ENCODE peak calls at places on chromosomes 1 and 21, in six cellular contexts. N, P, D, Z, I and Q are unnamed samples.

GRCh38 chr1:208950206-208950605 is 633.3 kb upstream of the CAMK1G start:
- DNase-seq in P (no peak), D (no peak), Z (no peak), I (no peak), N (no peak), Q (no peak)

GRCh38 chr1:67367370-67368345 is 60.0 kb downstream of the IL12RB2 start:
- DNase-seq in N (no peak), I (no peak), P (peak), Z (peak), D (no peak), Q (no peak)

GRCh38 chr1:16721871-16722641 is 18.3 kb upstream of the RNU1-4 start:
- DNase-seq in I (no peak), N (no peak), D (no peak), Z (no peak), P (no peak), Q (peak)

GRCh38 chr1:182495693-182496092 is 45.7 kb downstream of the RGSL1 start:
- DNase-seq in D (no peak), P (no peak), I (no peak), N (no peak), Z (no peak), Q (no peak)

GRCh38 chr1:182484531-182485257 is 34.7 kb downstream of the RGSL1 start:
- DNase-seq in P (no peak), N (peak), D (no peak), I (no peak), Z (peak), Q (peak)

GRCh38 chr1:157695417-157695816 is 5.2 kb downstream of the FCRL3 start:
- DNase-seq in P (no peak), D (no peak), Z (no peak), N (no peak), I (no peak), Q (no peak)

GRCh38 chr21:46220275-46220810 is 8.2 kb downstream of the LSS start:
- DNase-seq in D (no peak), N (no peak), Z (no peak), I (no peak), P (no peak), Q (no peak)

GRCh38 chr1:168135982-168136708 is 585 bp downstream of the GPR161 start:
- DNase-seq in I (no peak), N (peak), P (no peak), D (no peak), Z (peak), Q (peak)

GRCh38 chr1:64469977-64470669 is at the start of gene CACHD1:
- DNase-seq in P (peak), D (no peak), I (peak), N (peak), Z (peak), Q (peak)

GRCh38 chr1:56585985-56586384 is 6.6 kb upstream of the PLPP3 start:
- DNase-seq in Z (no peak), N (no peak), P (no peak), D (no peak), I (no peak), Q (no peak)

GRCh38 chr1:56586502-56586901 is 7.1 kb upstream of the PLPP3 start:
- DNase-seq in D (no peak), I (no peak), P (no peak), Z (no peak), N (no peak), Q (no peak)

GRCh38 chr1:56583957-56584468 is 4.7 kb upstream of the PLPP3 start:
- DNase-seq in Z (no peak), D (no peak), N (no peak), P (no peak), I (no peak), Q (no peak)

GRCh38 chr1:56580771-56581170 is 1.4 kb upstream of the PLPP3 start:
- DNase-seq in Z (no peak), D (no peak), P (no peak), N (no peak), I (no peak), Q (no peak)

DNA sequence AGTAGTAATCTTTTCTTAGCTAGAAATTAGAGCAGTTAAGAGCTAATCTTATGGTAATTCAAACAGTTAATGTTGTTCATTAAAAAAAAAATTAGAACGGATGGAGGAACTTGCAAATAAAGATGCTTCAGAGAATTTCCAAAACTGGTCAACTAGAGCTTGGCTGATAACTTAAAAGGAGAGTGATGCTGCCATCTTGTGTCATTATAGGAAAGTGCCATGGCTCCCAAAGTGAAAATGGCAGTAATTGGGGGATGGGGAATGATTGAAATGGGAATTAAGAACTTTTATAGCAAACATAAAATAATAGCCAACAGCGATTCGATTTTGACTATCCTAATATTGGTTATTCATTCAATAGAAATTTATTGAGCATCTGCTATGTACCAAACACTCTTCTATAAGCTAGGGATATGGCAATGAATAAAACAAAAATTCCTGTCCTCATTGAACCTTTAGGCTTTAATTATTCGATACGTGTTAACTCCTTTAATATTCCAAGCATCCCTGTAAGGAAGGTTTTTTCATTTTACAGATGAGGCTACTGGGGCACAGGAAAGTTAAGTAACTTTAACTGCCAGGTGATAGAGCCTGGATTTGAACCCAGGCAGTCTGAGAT is 5.7 kb upstream of the PLPP3 start:
- DNase-seq in N (no peak), I (no peak), D (peak), Z (peak), P (no peak), Q (peak)
- TF ChIP-seq CTCF in N (peak), I (no peak), D (peak), Z (peak), P (peak), Q (peak)

DNA sequence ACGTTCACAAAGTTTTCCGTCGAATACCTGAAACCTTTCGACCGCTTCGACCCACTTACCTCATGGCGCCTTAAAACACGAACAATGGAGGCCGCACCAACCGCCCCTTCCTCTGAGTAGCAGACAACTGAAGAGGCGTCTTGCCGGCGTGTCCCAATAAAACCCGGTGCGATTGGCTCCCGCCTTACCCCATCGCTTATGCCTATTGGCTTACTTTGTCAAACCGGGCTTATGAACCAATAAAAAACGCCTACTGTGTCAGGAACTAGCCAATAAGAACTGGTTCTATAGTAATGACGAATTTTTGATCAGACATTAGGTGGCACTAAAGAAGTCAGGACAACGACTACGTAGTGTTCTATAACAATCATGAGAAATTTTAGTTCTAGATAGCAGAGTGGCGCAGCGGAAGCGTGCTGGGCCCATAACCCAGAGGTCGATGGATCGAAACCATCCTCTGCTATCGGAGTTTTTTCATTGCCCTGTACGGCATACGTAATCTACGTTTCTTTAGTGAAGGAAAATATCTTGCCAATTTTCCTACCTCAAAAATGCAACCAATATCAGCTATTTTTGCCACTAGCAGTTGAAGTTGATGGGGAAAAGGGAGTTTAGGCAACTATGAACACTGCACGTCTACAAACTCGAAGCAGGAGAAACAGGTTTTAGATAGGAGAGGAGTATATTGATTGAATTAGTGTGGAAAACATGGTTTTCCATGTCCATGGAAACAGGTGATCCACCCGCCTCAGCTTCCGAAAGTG is at the start of gene ILF2:
- DNase-seq in Z (peak), I (peak), D (peak), N (peak), P (peak), Q (peak)
- TF ChIP-seq CTCF in Z (peak), I (no peak), D (peak), N (no peak), P (no peak), Q (peak)

DNA sequence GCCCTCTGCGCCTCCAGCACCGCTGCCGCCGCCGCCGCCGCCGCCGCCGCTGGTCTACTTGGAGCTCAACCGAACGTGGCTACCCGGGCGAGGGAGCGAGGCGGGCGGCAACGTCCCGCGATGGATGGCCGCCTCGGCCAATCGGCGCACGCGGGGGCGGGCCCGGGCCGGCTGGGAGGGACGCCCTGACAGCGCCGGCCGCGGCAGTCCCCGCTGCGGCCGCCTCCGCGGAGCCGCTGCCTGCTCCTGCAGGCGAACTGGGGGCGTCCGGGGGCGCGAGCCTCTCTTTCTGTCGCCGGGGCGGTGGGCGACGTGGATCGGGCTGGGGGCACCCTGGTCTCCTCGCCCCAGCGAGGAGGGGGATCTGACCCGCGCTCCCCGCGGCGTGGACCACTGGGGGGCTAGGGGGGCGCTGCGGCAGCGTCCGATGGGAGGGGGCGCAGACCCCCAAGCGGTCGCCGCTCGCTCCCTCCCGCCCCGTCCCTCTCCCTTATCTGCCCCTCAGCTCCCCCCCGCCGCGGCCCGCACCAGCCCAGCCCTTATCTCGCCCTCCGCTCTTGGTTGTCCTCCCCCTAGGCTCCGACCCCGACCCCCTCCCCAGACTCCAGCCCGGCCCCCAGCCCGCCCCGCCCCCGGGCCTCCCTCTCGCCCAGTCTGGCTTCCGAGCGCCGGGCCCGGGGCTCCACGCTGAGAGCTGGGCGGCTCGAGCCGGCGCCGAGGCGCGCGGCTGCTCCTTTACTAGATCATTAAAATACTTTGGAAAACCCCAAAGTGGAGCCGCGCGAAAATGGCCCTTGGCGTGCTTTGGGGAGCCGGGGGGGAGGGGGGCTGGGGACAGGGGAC is at the start of gene SSBP3:
- DNase-seq in N (peak), P (peak), I (peak), D (peak), Z (peak), Q (peak)
- TF ChIP-seq CTCF in N (peak), P (peak), I (no peak), D (no peak), Z (no peak), Q (peak)

GRCh38 chr1:38028671-38029070 is 16.1 kb downstream of the UTP11 start:
- DNase-seq in I (no peak), N (no peak), P (no peak), D (no peak), Z (no peak), Q (peak)
- TF ChIP-seq CTCF in I (no peak), N (no peak), P (no peak), D (peak), Z (peak), Q (peak)